ENCODE peak calls at places on chromosomes 6 and 20, in five cellular contexts. U is fibroblast of lung, A is heart right ventricle, F is fibroblast of pulmonary artery, C is left ventricle myocardium inferior. N is an unnamed sample.

GRCh38 chr6:89936177-89936576 is 41.9 kb downstream of the GJA10 start:
- DNase-seq in C (no peak), U (no peak), A (no peak), F (no peak), N (no peak)

GRCh38 chr6:10332121-10332520 is 82.8 kb downstream of the TFAP2A start:
- DNase-seq in F (no peak), A (no peak), U (no peak), C (no peak), N (no peak)

GRCh38 chr6:106731144-106731842 is 101.9 kb downstream of the QRSL1 start:
- DNase-seq in A (no peak), C (no peak), U (no peak), F (no peak), N (no peak)

GRCh38 chr6:96420294-96420693 is 101.3 kb upstream of the UFL1 start:
- DNase-seq in A (no peak), C (no peak), U (no peak), F (no peak), N (no peak)

GRCh38 chr20:23129256-23129655 is 43.1 kb upstream of the CD93 start:
- DNase-seq in U (peak; percentile 31), C (no peak), F (peak; percentile 31), A (no peak), N (no peak)

GRCh38 chr6:47836046-47836445 is 54.2 kb downstream of the OPN5 start:
- DNase-seq in C (no peak), F (no peak), A (no peak), U (peak; percentile 8), N (no peak)

GRCh38 chr6:156991971-156992370 is 214.8 kb downstream of the ARID1B start:
- DNase-seq in F (no peak), U (peak; percentile 8), C (no peak), A (no peak), N (no peak)

GRCh38 chr6:122223251-122223650 is 176.2 kb upstream of the HSF2 start:
- DNase-seq in U (no peak), C (no peak), F (no peak), A (no peak), N (no peak)

GRCh38 chr6:93278241-93278640 is 141.1 kb downstream of the EPHA7 start:
- DNase-seq in U (no peak), F (no peak), C (no peak), A (no peak), N (no peak)

GRCh38 chr20:35101620-35102019 is 9.0 kb upstream of the TRPC4AP start:
- DNase-seq in F (no peak), C (no peak), U (no peak), A (no peak), N (no peak)

GRCh38 chr6:158503222-158503621 is 56.7 kb upstream of the TMEM181 start:
- DNase-seq in A (no peak), U (no peak), F (no peak), C (no peak), N (no peak)

GRCh38 chr20:34037121-34037520 is 43.4 kb downstream of the RALY start:
- DNase-seq in A (no peak), U (no peak), F (peak; percentile 13), C (no peak), N (peak; percentile 75)

GRCh38 chr6:16450285-16450684 is 211.9 kb downstream of the GMPR start:
- DNase-seq in F (peak; percentile 83), C (no peak), A (no peak), U (peak; percentile 95), N (no peak)

GRCh38 chr6:98657764-98658163 is 176.6 kb upstream of the POU3F2 start:
- DNase-seq in U (peak; percentile 54), A (no peak), F (peak; percentile 53), C (no peak), N (no peak)

GRCh38 chr6:22569281-22570184 is at the start of gene HDGFL1:
- DNase-seq in F (no peak), C (no peak), U (no peak), A (no peak), N (peak; percentile 66)

GRCh38 chr6:19836799-19837510 is at the start of gene ID4:
- DNase-seq in A (peak; percentile 92), F (peak; percentile 99), U (peak; percentile 97), C (peak; percentile 92), N (no peak)

GRCh38 chr6:70277480-70277879 is 25.4 kb downstream of the COL9A1 start:
- DNase-seq in U (peak; percentile 14), C (no peak), F (peak; percentile 61), A (no peak), N (no peak)

GRCh38 chr20:62936996-62937352 is 973 bp upstream of the GID8 start:
- DNase-seq in C (no peak), U (peak; percentile 85), F (peak; percentile 46), A (no peak), N (no peak)

GRCh38 chr6:146915671-146916127 is 288.5 kb upstream of the STXBP5 start:
- DNase-seq in C (no peak), F (peak; percentile 56), A (no peak), U (peak; percentile 64), N (no peak)
- H3K4me3 ChIP-seq in C (no peak overlapping the region), F (peak overlapping the region; percentile 54), A (no peak overlapping the region), U (peak overlapping the region; percentile 37), N (no peak overlapping the region)

DNA sequence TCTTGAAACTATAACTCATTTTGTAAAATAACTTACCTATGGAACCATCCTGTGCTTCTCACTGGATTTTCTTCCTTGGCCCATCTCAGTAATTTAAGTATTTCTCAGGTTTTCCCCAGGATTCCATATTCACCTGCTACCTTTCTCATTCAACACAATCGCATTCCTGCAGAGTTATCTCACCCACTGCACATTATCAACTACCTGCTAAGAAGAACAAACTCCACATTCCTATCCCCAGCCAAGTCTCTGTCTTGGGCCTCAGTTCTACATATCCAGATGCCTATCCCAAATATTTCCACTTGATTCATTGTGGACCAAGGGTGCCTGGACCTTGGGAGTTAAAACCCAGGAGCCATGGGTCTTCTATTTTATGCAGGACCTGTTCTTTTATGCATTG is 60.2 kb upstream of the KCNQ5 start:
- DNase-seq in C (no peak), A (no peak), F (no peak), U (no peak), N (no peak)
- TF ChIP-seq CTCF in C (no peak), A (no peak), F (no peak), U (no peak), N (no peak)

GRCh38 chr6:15358579-15359327 is 112.9 kb downstream of the JARID2 start:
- DNase-seq in A (no peak), U (peak; percentile 83), C (no peak), F (peak; percentile 23), N (no peak)

GRCh38 chr6:15360300-15360699 is 114.4 kb downstream of the JARID2 start:
- DNase-seq in U (no peak), A (no peak), C (no peak), F (no peak), N (no peak)

GRCh38 chr6:15362274-15363160 is 116.6 kb downstream of the JARID2 start:
- DNase-seq in C (no peak), U (no peak), A (no peak), F (no peak), N (no peak)

GRCh38 chr6:15357832-15358231 is 112.0 kb downstream of the JARID2 start:
- DNase-seq in A (no peak), C (no peak), F (no peak), U (no peak), N (no peak)

GRCh38 chr6:15359335-15359862 is 113.5 kb downstream of the JARID2 start:
- DNase-seq in C (no peak), A (no peak), F (no peak), U (peak; percentile 51), N (no peak)
- H3K4me3 ChIP-seq in C (peak overlapping the region; percentile 15), A (no peak overlapping the region), F (no peak overlapping the region), U (no peak overlapping the region), N (no peak overlapping the region)

GRCh38 chr6:142566628-142567396 is 265.0 kb downstream of the ADGRG6 start:
- DNase-seq in C (no peak), F (peak; percentile 71), A (no peak), U (peak; percentile 32), N (no peak)
- TF ChIP-seq CTCF in C (peak; percentile 90), F (peak; percentile 97), A (peak; percentile 66), U (peak; percentile 86), N (peak; percentile 67)

DNA sequence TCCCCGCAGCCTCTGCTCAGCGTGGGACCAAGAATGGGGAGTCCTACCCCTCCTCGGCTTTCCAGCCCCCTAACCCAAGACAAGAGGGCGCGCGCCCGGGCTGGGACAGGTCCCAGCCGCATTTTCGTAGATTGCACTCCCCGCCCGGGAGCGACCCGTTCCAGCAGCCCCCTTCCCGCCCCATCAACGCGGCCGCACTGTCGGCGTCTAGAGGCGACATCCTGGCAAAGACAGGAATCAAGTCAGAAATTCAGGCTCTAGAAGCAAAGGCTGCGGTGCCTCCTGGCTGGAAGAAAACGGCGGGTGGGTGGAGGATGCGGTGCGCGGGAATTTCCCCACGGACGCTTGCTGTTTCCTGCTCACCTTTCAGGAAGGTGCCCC is 957 bp downstream of the PROKR2 start:
- DNase-seq in F (no peak), C (no peak), A (no peak), U (no peak), N (no peak)
- H3K4me3 ChIP-seq in F (no peak overlapping the region), C (peak overlapping the region; percentile 53), A (no peak overlapping the region), U (no peak overlapping the region), N (peak overlapping the region; percentile 22)

DNA sequence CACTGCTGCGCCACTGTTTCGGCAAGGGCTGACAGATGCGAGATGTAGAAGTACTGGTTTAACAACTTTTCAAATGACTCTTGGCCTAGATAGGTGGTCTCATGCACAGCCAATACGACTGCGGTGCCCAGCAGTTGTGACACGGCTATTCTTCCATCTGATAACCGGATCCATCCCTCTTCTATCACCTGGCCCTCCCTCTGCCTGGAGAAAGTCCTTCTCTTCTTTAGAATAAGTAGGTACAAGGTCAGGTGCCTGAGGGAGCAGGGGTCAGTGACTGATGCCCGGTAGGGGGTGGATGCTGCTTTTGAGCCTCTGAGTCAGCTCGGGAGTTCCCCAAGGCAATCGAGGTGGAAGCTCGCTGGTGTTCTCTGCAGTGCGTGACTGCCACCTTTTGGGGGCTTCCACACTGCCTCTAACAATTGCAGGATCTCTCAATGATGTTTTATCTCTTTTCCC is 166.8 kb upstream of the GRIK2 start:
- DNase-seq in C (no peak), U (peak; percentile 3), F (peak; percentile 40), A (no peak), N (peak; percentile 67)
- TF ChIP-seq CTCF in C (no peak), U (no peak), F (peak; percentile 40), A (no peak), N (no peak)

DNA sequence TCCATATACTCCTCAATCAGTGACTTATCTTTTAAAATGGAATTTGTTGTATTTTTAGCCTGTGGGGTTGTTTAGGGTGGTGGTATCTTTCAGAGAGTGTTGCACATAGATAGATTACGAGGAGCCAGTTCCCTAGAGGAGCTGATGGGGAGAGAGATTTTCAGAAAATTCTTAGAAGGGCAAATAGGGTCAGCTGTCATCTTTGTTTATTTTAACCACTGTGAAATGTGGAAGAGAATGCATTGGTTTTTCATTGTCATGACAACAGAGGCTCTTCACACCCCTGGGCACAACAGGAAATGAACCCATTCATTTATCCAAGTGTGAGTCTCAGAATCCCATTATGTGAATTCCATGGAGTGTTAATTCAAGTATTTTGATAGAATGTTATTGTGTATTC is 188.4 kb downstream of the JARID2 start:
- DNase-seq in U (no peak), F (no peak), A (no peak), C (no peak), N (no peak)
- H3K4me3 ChIP-seq in U (no peak overlapping the region), F (no peak overlapping the region), A (no peak overlapping the region), C (no peak overlapping the region), N (no peak overlapping the region)